ENCODE peak calls at places on chromosomes 7 and 10, in ten cellular contexts. I is dorsolateral prefrontal cortex; S is activated CD4-positive, alpha-beta T cell treated with anti-CD3 and anti-CD28 coated beads, Interleukin-2, amount 50 U/mL, for 4 hours; M is NCI-H1436; V is HS-27A; C is cardiac muscle cell; K is GM23248; H is coronary artery; T is fibroblast of mammary gland; P is BJ. X is an unnamed sample.

GRCh38 chr7:128247640-128248194 is 6.6 kb downstream of the LEP start:
- DNase-seq in M (no peak), V (no peak), I (no peak), K (peak), P (no peak), H (no peak), T (peak), S (no peak), C (peak), X (no peak)

GRCh38 chr7:73521636-73522080 is 435 bp downstream of the BAZ1B start:
- DNase-seq in S (no peak), C (no peak), V (peak), I (no peak), T (no peak), P (no peak), H (peak), K (peak), M (peak), X (peak)

GRCh38 chr10:34723746-34724145 is 91.3 kb downstream of the PARD3 start:
- DNase-seq in K (peak), T (peak), S (no peak), V (no peak), H (no peak), I (no peak), P (no peak), C (peak), M (peak), X (no peak)

GRCh38 chr10:48507933-48508830 is 96.7 kb downstream of the ARHGAP22 start:
- DNase-seq in K (peak), P (no peak), V (no peak), I (no peak), M (no peak), S (no peak), T (peak), H (peak), C (peak), X (no peak)

GRCh38 chr10:29204119-29204518 is 84.8 kb upstream of the LYZL1 start:
- DNase-seq in K (no peak), M (no peak), C (peak), P (no peak), I (no peak), V (no peak), T (no peak), S (no peak), H (no peak), X (no peak)

GRCh38 chr7:44995555-44996493 is 4.2 kb upstream of the CCM2 start:
- DNase-seq in V (no peak), P (no peak), S (no peak), I (no peak), H (no peak), C (no peak), K (no peak), M (no peak), T (no peak), X (no peak)

GRCh38 chr7:7271094-7271874 is 88.9 kb downstream of the C1GALT1 start:
- DNase-seq in V (no peak), T (no peak), M (no peak), C (no peak), I (no peak), P (no peak), K (no peak), S (no peak), H (no peak), X (no peak)

GRCh38 chr7:75658369-75658768 is 80.4 kb downstream of the HIP1 start:
- DNase-seq in K (no peak), S (no peak), T (no peak), I (no peak), P (no peak), M (no peak), C (no peak), V (no peak), H (no peak), X (no peak)

GRCh38 chr10:114703377-114704125 is 45.5 kb upstream of the ABLIM1 start:
- DNase-seq in S (no peak), C (peak), V (no peak), P (no peak), K (peak), H (no peak), I (no peak), M (no peak), T (peak), X (no peak)

GRCh38 chr10:105950410-105950809 is 1214.1 kb downstream of the SORCS1 start:
- DNase-seq in K (peak), T (peak), V (no peak), H (no peak), C (peak), S (no peak), I (no peak), P (no peak), M (peak), X (peak)

GRCh38 chr10:24415455-24416169 is 206.7 kb downstream of the KIAA1217 start:
- DNase-seq in S (no peak), C (peak), H (peak), I (peak), P (no peak), V (no peak), K (peak), M (no peak), T (peak), X (no peak)

GRCh38 chr7:158476303-158476932 is 111.2 kb downstream of the PTPRN2 start:
- DNase-seq in V (no peak), H (no peak), M (no peak), S (no peak), K (no peak), P (no peak), T (no peak), I (no peak), C (no peak), X (no peak)

GRCh38 chr7:41695661-41696322 is 7.1 kb downstream of the INHBA start:
- DNase-seq in S (no peak), T (peak), V (no peak), K (no peak), H (no peak), M (no peak), P (no peak), I (no peak), C (peak), X (no peak)

GRCh38 chr7:22049848-22050247 is 104.1 kb upstream of the CDCA7L start:
- DNase-seq in S (no peak), C (no peak), V (no peak), H (no peak), M (no peak), I (no peak), K (no peak), T (no peak), P (no peak), X (no peak)

GRCh38 chr7:128059143-128059975 is 28.1 kb upstream of the LRRC4 start:
- DNase-seq in C (no peak), P (no peak), K (no peak), S (no peak), V (no peak), T (no peak), I (no peak), H (no peak), M (no peak), X (no peak)

GRCh38 chr7:50953303-50953702 is 170.6 kb upstream of the GRB10 start:
- DNase-seq in S (no peak), I (no peak), H (no peak), P (no peak), V (no peak), C (peak), K (peak), T (peak), M (no peak), X (no peak)

GRCh38 chr10:109450702-109451101 is 472.6 kb downstream of the XPNPEP1 start:
- DNase-seq in P (no peak), H (no peak), K (no peak), I (no peak), S (no peak), V (no peak), T (no peak), M (no peak), C (no peak), X (no peak)

GRCh38 chr7:157502701-157503111 is 165.9 kb downstream of the DNAJB6 start:
- DNase-seq in P (no peak), C (peak), T (peak), M (no peak), S (peak), H (no peak), K (peak), V (no peak), I (no peak), X (no peak)

GRCh38 chr7:46134385-46134784 is 213.3 kb upstream of the IGFBP3 start:
- DNase-seq in S (no peak), M (no peak), P (no peak), H (no peak), T (no peak), I (no peak), K (no peak), V (no peak), C (no peak), X (no peak)

GRCh38 chr7:33651998-33652397 is 253.3 kb upstream of the BMPER start:
- DNase-seq in C (no peak), S (no peak), P (no peak), H (no peak), T (no peak), I (no peak), K (no peak), M (no peak), V (no peak), X (no peak)

GRCh38 chr10:72477463-72477862 is 122.7 kb upstream of the DNAJB12 start:
- DNase-seq in P (no peak), H (no peak), V (no peak), S (no peak), C (no peak), I (no peak), T (no peak), M (no peak), K (no peak), X (no peak)

GRCh38 chr7:84939888-84940287 is 247.0 kb downstream of the SEMA3D start:
- DNase-seq in M (no peak), P (no peak), T (no peak), I (no peak), S (no peak), C (no peak), V (no peak), H (no peak), K (no peak), X (no peak)

GRCh38 chr10:98267069-98267893 is 713 bp downstream of the LOXL4 start:
- DNase-seq in V (no peak), T (no peak), H (peak), S (no peak), I (no peak), P (no peak), K (peak), C (no peak), M (no peak), X (peak)

GRCh38 chr10:74930962-74931361 is 104.6 kb downstream of the KAT6B start:
- DNase-seq in K (no peak), C (no peak), P (no peak), S (no peak), V (no peak), T (no peak), M (peak), H (no peak), I (no peak), X (no peak)

GRCh38 chr10:52287853-52288252 is 26.2 kb upstream of the DKK1 start:
- DNase-seq in T (no peak), C (no peak), V (no peak), H (no peak), P (no peak), I (no peak), S (no peak), K (no peak), M (no peak), X (no peak)

GRCh38 chr10:57262908-57263307 is 901.8 kb upstream of the ZWINT start:
- DNase-seq in K (no peak), M (no peak), T (no peak), I (no peak), C (no peak), V (no peak), P (no peak), S (no peak), H (no peak), X (no peak)

GRCh38 chr10:73975388-73975787 is 22.5 kb upstream of the VCL start:
- DNase-seq in S (no peak), V (no peak), H (no peak), M (no peak), T (no peak), P (no peak), C (no peak), I (no peak), K (no peak), X (no peak)

GRCh38 chr7:26279405-26279804 is 12.3 kb upstream of the SNX10 start:
- DNase-seq in S (no peak), I (no peak), V (no peak), M (no peak), H (no peak), T (peak), K (peak), P (no peak), C (peak), X (no peak)

X was measured in 8988T.